ENCODE peak calls at places on chromosomes 4 and X, in seven cellular contexts. M is endodermal cell, S is breast epithelium, D is colonic mucosa, X is right cardiac atrium, O is pancreas, R is testis. Y is an unnamed sample. For H3K4me1, the result is how much of the 10 kb centered on the place peaks cover.

GRCh38 chrX:109856974-109857373 is 123.9 kb upstream of the ACSL4 start:
- DNase-seq in O (no peak), D (no peak), R (no peak), X (no peak), S (no peak), M (no peak), Y (peak)

GRCh38 chrX:64571011-64571410 is 175.8 kb upstream of the MTMR8 start:
- DNase-seq in D (no peak), S (no peak), X (no peak), O (no peak), M (peak), R (no peak), Y (no peak)

GRCh38 chr4:3200423-3201090 is 48.4 kb upstream of the MSANTD1 start:
- DNase-seq in R (peak), O (no peak), M (peak), S (no peak), D (no peak), X (no peak), Y (no peak)

GRCh38 chrX:1215123-1215823 is 2.8 kb upstream of the CRLF2 start:
- DNase-seq in R (no peak), D (no peak), X (no peak), S (no peak), M (no peak), O (no peak), Y (no peak)

GRCh38 chr4:149676076-149676475 is 139.6 kb downstream of the IQCM start:
- DNase-seq in M (no peak), D (no peak), O (no peak), R (no peak), S (no peak), X (no peak), Y (no peak)

GRCh38 chrX:71181558-71181909 is 36.9 kb downstream of the NLGN3 start:
- DNase-seq in S (no peak), M (peak), X (peak), D (peak), R (peak), O (no peak), Y (peak)

GRCh38 chr4:177740563-177740962 is 298.3 kb upstream of the AGA start:
- DNase-seq in O (no peak), D (no peak), S (no peak), X (no peak), M (no peak), R (no peak), Y (no peak)

GRCh38 chr4:76723916-76724315 is 174.0 kb downstream of the SOWAHB start:
- DNase-seq in S (no peak), O (no peak), D (no peak), R (peak), X (no peak), M (no peak), Y (no peak)

GRCh38 chr4:17491196-17491595 is 20.7 kb downstream of the QDPR start:
- DNase-seq in R (no peak), X (no peak), M (no peak), O (no peak), D (no peak), S (no peak), Y (no peak)

GRCh38 chr4:89218587-89218986 is 89.0 kb downstream of the GPRIN3 start:
- DNase-seq in M (no peak), X (no peak), O (no peak), D (no peak), R (no peak), S (no peak), Y (no peak)

GRCh38 chr4:163063891-163064290 is 102.8 kb downstream of the NAF1 start:
- DNase-seq in D (no peak), R (no peak), X (no peak), M (no peak), O (no peak), S (no peak), Y (no peak)

GRCh38 chr4:37490391-37491347 is 195.5 kb downstream of the RELL1 start:
- DNase-seq in M (no peak), S (no peak), X (no peak), O (no peak), R (no peak), D (peak), Y (no peak)

GRCh38 chrX:18666614-18667013 is 5.3 kb downstream of the RS1 start:
- DNase-seq in X (no peak), S (no peak), O (no peak), M (no peak), R (no peak), D (no peak), Y (no peak)

GRCh38 chr4:155578219-155578618 is 88.4 kb upstream of the GUCY1A1 start:
- DNase-seq in M (no peak), D (no peak), S (no peak), X (no peak), O (no peak), R (no peak), Y (no peak)

GRCh38 chr4:77433102-77433733 is 172.4 kb upstream of the CXCL13 start:
- DNase-seq in M (peak), D (peak), S (no peak), O (no peak), X (no peak), R (peak), Y (no peak)

GRCh38 chr4:876780-877179 is 50.9 kb upstream of the CPLX1 start:
- DNase-seq in R (no peak), M (peak), D (no peak), S (no peak), X (no peak), O (no peak), Y (no peak)

GRCh38 chrX:118254611-118255010 is 91.3 kb upstream of the WDR44 start:
- DNase-seq in D (peak), R (peak), S (no peak), O (no peak), M (peak), X (no peak), Y (no peak)

GRCh38 chrX:65643046-65643785 is 24.2 kb upstream of the MSN start:
- DNase-seq in D (no peak), M (no peak), X (no peak), R (no peak), O (no peak), S (no peak), Y (no peak)

GRCh38 chr4:85399270-85399669 is 75.7 kb upstream of the ARHGAP24 start:
- DNase-seq in X (no peak), O (no peak), S (no peak), M (no peak), D (no peak), R (no peak), Y (no peak)

GRCh38 chr4:181235361-181235760 is 1007.8 kb upstream of the TENM3 start:
- DNase-seq in D (no peak), X (no peak), O (no peak), M (no peak), S (no peak), R (no peak), Y (no peak)

GRCh38 chr4:2886622-2887021 is 43.0 kb downstream of the ADD1 start:
- DNase-seq in R (no peak), X (no peak), M (no peak), S (no peak), O (no peak), D (no peak), Y (no peak)

GRCh38 chrX:10254746-10255145 is 98.0 kb downstream of the CLCN4 start:
- DNase-seq in M (no peak), X (no peak), O (no peak), R (no peak), D (no peak), S (no peak), Y (no peak)

GRCh38 chr4:86918539-86919072 is 16.2 kb upstream of the AFF1 start:
- DNase-seq in X (no peak), D (no peak), S (no peak), R (no peak), O (no peak), M (peak), Y (no peak)

GRCh38 chr4:173182403-173182802 is 13.8 kb downstream of the GALNT7 start:
- DNase-seq in O (no peak), D (no peak), X (peak), M (no peak), S (no peak), R (no peak), Y (no peak)

GRCh38 chr4:86810867-86811266 is 38.3 kb downstream of the SLC10A6 start:
- DNase-seq in R (no peak), M (no peak), X (no peak), O (no peak), S (no peak), D (no peak), Y (no peak)

GRCh38 chr4:74545488-74545887 is 100.6 kb downstream of the AREG start:
- DNase-seq in D (peak), R (peak), X (peak), M (no peak), S (no peak), O (peak), Y (no peak)
- H3K4me1 ChIP-seq in D (under half), R (under half), X (under half), M (under half), S (under half), O (under half), Y (under half)

GRCh38 chr4:151107063-151107462 is 7.6 kb downstream of the RPS3A start:
- DNase-seq in D (no peak), M (peak), O (no peak), S (no peak), R (no peak), X (no peak), Y (no peak)

GRCh38 chr4:151103758-151104157 is 4.3 kb downstream of the RPS3A start:
- DNase-seq in S (no peak), O (no peak), X (no peak), M (no peak), D (no peak), R (no peak), Y (no peak)

GRCh38 chr4:151104621-151105020 is 5.2 kb downstream of the RPS3A start:
- DNase-seq in M (no peak), S (no peak), D (no peak), O (no peak), X (no peak), R (no peak), Y (no peak)

GRCh38 chr4:151110236-151110635 is 10.8 kb downstream of the RPS3A start:
- DNase-seq in S (no peak), M (peak), R (no peak), X (no peak), D (no peak), O (no peak), Y (no peak)

GRCh38 chr4:151105454-151106032 is 6.1 kb downstream of the RPS3A start:
- DNase-seq in S (no peak), M (peak), X (no peak), R (no peak), D (no peak), O (no peak), Y (no peak)
- H3K27ac ChIP-seq in S (no peak), M (no peak), X (no peak), R (no peak), D (no peak), O (no peak), Y (no peak)

GRCh38 chr4:153520871-153521329 is 54.7 kb downstream of the TMEM131L start:
- DNase-seq in R (no peak), M (no peak), D (peak), O (no peak), X (no peak), S (no peak), Y (no peak)
- H3K4me1 ChIP-seq in R (under half), M (under half), D (under half), O (half or more), X (under half), S (under half), Y (half or more)

GRCh38 chrX:31487946-31488345 is 416.1 kb upstream of the FTHL17 start:
- DNase-seq in O (no peak), R (no peak), D (no peak), M (no peak), S (no peak), X (no peak), Y (no peak)

GRCh38 chrX:31480696-31481095 is 408.9 kb upstream of the FTHL17 start:
- DNase-seq in M (no peak), R (no peak), X (no peak), D (no peak), O (no peak), S (no peak), Y (no peak)

DNA sequence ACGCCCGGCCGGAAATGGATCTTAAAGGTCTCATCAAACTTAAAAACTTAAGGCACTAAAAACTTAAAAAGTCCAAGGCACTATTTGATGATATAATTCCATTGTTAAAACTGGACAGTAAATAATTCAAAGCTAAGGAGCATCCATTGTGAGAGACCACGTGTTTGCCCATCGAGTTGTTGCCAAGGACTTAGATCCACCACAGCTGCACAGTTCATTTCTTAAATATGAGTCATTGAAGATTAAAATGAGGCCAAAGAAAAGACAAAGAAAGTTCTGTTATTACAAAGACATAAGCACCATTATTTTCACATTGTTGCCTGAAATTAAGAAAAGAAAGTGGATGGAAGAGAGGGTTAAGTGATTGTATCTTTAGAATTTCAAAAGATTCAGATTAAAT is 411.5 kb upstream of the FTHL17 start:
- DNase-seq in D (no peak), R (peak), X (peak), M (no peak), S (no peak), O (no peak), Y (no peak)
- H3K27ac ChIP-seq in D (no peak), R (no peak), X (no peak), M (no peak), S (no peak), O (no peak), Y (no peak)

GRCh38 chr4:143085644-143086043 is 99.1 kb upstream of the USP38 start:
- DNase-seq in D (no peak), M (no peak), O (no peak), X (no peak), S (no peak), R (no peak), Y (no peak)
- H3K4me1 ChIP-seq in D (under half), M (under half), O (under half), X (under half), S (under half), R (under half), Y (under half)

GRCh38 chrX:16838202-16839066 is 31.7 kb downstream of the RBBP7 start:
- DNase-seq in R (no peak), O (no peak), D (no peak), X (no peak), S (no peak), M (no peak), Y (no peak)
- H3K27ac ChIP-seq in R (peak), O (no peak), D (no peak), X (peak), S (no peak), M (no peak), Y (no peak)

DNA sequence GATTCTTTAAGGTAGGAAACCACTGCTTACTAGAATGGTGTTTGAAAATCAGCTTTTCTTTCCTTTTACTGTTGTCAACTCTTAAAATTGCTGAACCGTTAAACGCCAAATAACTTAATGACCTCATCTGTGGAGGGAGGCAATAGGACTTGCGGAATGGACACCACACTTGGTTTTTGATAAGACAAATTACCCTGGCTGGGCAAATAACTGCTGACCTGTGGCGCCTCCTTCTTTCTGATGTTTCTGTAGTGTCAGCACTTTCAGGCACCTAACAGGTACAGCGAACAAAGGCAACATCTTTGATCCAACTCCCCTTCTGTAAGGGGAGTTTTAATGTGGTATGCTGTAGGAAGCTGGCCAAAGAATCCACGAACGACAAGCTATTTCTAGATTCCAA is 72.3 kb upstream of the SMAD1 start:
- DNase-seq in M (no peak), S (no peak), X (no peak), O (no peak), D (no peak), R (no peak), Y (no peak)
- H3K4me1 ChIP-seq in M (under half), S (under half), X (under half), O (under half), D (under half), R (under half), Y (under half)

GRCh38 chr4:182917182-182918043 is at the start of gene DCTD:
- DNase-seq in X (peak), O (peak), D (peak), R (peak), S (peak), M (peak), Y (peak)
- H3K27ac ChIP-seq in X (peak), O (peak), D (peak), R (peak), S (peak), M (peak), Y (peak)

Y was measured in effector memory CD4-positive, alpha-beta T cell.